ENCODE peak calls at places on chromosomes 13 and 19, in five cellular contexts. L is psoas muscle, J is PC-3, Q is body of pancreas, I is esophagus muscularis mucosa. Y is an unnamed sample.
A peak's percentile ranks its signal among the peaks of the same experiment; 100 is the strongest.

GRCh38 chr13:113028336-113029060 is 59.5 kb downstream of the MCF2L start:
- DNase-seq in L (no peak), J (no peak), Q (no peak), I (no peak), Y (no peak)

GRCh38 chr19:20247016-20247683 is 80.1 kb downstream of the ZNF486 start:
- DNase-seq in L (no peak), J (peak; percentile 5), Q (peak; percentile 59), I (no peak), Y (no peak)

GRCh38 chr19:1266818-1267440 is 2.2 kb upstream of the CIRBP start:
- DNase-seq in L (peak; percentile 80), J (peak; percentile 54), Q (peak; percentile 77), I (no peak), Y (no peak)

GRCh38 chr19:29785955-29786589 is 25.7 kb upstream of the CCNE1 start:
- DNase-seq in L (no peak), J (no peak), Q (no peak), I (no peak), Y (no peak)

GRCh38 chr13:108915095-108915633 is 285.8 kb downstream of the MYO16 start:
- DNase-seq in L (no peak), J (peak; percentile 31), Q (peak; percentile 29), I (no peak), Y (peak; percentile 53)

GRCh38 chr19:42175952-42176648 is 41.4 kb downstream of the DEDD2 start:
- DNase-seq in L (no peak), J (peak; percentile 19), Q (no peak), I (no peak), Y (no peak)

GRCh38 chr13:78786399-78786879 is 127.5 kb upstream of the OBI1 start:
- DNase-seq in L (no peak), J (no peak), Q (no peak), I (no peak), Y (no peak)

GRCh38 chr19:4909172-4909896 is at the start of gene UHRF1:
- DNase-seq in L (no peak), J (peak; percentile 77), Q (no peak), I (no peak), Y (no peak)

GRCh38 chr19:36225219-36225892 is 10.4 kb downstream of the ZNF146 start:
- DNase-seq in L (no peak), J (peak; percentile 26), Q (no peak), I (no peak), Y (no peak)

GRCh38 chr13:97322740-97323342 is 100.7 kb downstream of the MBNL2 start:
- DNase-seq in L (no peak), J (no peak), Q (no peak), I (peak; percentile 53), Y (peak; percentile 43)
- H3K27ac ChIP-seq in L (no peak overlapping the region), J (no peak overlapping the region), Q (no peak overlapping the region), I (peak overlapping the region; percentile 74), Y (no peak overlapping the region)

GRCh38 chr13:50226515-50227147 is 211.4 kb downstream of the KCNRG start:
- DNase-seq in L (no peak), J (no peak), Q (no peak), I (no peak), Y (no peak)

GRCh38 chr13:50225188-50226155 is 210.2 kb downstream of the KCNRG start:
- DNase-seq in L (no peak), J (no peak), Q (no peak), I (no peak), Y (no peak)

GRCh38 chr13:50222569-50223332 is 207.5 kb downstream of the KCNRG start:
- DNase-seq in L (peak; percentile 80), J (peak; percentile 66), Q (peak; percentile 74), I (peak; percentile 93), Y (peak; percentile 83)

GRCh38 chr13:50227356-50227755 is 212.1 kb downstream of the KCNRG start:
- DNase-seq in L (no peak), J (no peak), Q (no peak), I (no peak), Y (no peak)

GRCh38 chr13:50224534-50224933 is 209.3 kb downstream of the KCNRG start:
- DNase-seq in L (no peak), J (peak; percentile 65), Q (no peak), I (no peak), Y (peak; percentile 62)
- H3K4me3 ChIP-seq in L (no peak overlapping the region), J (no peak overlapping the region), Q (no peak overlapping the region), I (no peak overlapping the region), Y (no peak overlapping the region)

GRCh38 chr13:40590112-40590862 is 76.2 kb downstream of the FOXO1 start:
- DNase-seq in L (no peak), J (no peak), Q (no peak), I (peak; percentile 4), Y (no peak)

GRCh38 chr13:40589285-40590109 is 76.9 kb downstream of the FOXO1 start:
- DNase-seq in L (peak; percentile 42), J (peak; percentile 53), Q (no peak), I (peak; percentile 75), Y (peak; percentile 76)

GRCh38 chr13:40595693-40596092 is 70.7 kb downstream of the FOXO1 start:
- DNase-seq in L (no peak), J (peak; percentile 4), Q (no peak), I (no peak), Y (no peak)

GRCh38 chr13:40591091-40591490 is 75.3 kb downstream of the FOXO1 start:
- DNase-seq in L (no peak), J (no peak), Q (no peak), I (peak; percentile 68), Y (no peak)

DNA sequence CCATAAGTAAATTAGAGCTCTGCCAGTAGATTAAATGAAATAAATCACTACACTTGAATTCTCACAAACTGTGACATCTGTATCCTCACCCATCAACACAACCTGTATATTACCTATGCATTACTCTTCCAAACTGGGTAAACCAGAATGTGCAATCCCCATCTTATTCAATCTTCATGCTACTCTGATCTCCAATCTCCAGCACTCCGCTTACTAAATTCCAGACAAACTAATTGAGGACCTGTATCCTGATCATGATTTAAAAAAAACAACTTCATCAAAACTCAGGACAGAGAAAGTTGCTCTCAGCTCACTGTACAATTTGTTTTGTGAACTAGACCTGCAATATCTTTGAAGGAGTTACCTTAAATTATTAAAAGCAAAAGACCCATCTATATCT is 74.4 kb downstream of the FOXO1 start:
- DNase-seq in L (no peak), J (no peak), Q (no peak), I (no peak), Y (no peak)
- H3K27ac ChIP-seq in L (peak overlapping the region; percentile 90), J (no peak overlapping the region), Q (no peak overlapping the region), I (no peak overlapping the region), Y (no peak overlapping the region)

DNA sequence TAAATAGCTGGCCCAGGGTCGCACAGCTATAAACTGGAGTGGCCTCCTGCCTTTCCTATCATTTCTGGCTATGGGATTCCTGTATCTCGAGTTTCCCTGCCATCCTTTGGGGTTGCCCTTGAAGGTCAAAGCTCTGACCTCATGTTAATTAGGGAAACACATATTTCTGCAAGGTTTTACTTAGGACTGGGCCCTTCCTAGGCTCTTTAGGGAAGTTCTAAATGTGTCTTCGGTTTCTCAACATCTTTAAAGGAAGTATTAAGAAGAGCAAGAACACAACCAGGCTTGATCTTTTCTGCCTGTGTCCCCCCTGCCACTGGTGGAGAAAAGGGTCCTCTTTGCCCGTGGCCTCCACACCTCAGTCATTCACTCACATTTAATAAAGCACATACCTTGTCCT is 10.8 kb downstream of the LCP1 start:
- DNase-seq in L (no peak), J (no peak), Q (no peak), I (no peak), Y (no peak)
- H3K4me3 ChIP-seq in L (no peak overlapping the region), J (no peak overlapping the region), Q (no peak overlapping the region), I (no peak overlapping the region), Y (no peak overlapping the region)

GRCh38 chr19:44904426-44904994 is 1.1 kb upstream of the APOE start:
- DNase-seq in L (no peak), J (no peak), Q (no peak), I (no peak), Y (no peak)

GRCh38 chr19:44905437-44906160 is at the start of gene APOE:
- DNase-seq in L (no peak), J (no peak), Q (no peak), I (no peak), Y (no peak)

GRCh38 chr19:44903216-44903601 is 2.4 kb upstream of the APOE start:
- DNase-seq in L (no peak), J (no peak), Q (no peak), I (no peak), Y (no peak)

GRCh38 chr19:44900328-44901244 is 5.0 kb upstream of the APOE start:
- DNase-seq in L (no peak), J (no peak), Q (no peak), I (no peak), Y (no peak)

DNA sequence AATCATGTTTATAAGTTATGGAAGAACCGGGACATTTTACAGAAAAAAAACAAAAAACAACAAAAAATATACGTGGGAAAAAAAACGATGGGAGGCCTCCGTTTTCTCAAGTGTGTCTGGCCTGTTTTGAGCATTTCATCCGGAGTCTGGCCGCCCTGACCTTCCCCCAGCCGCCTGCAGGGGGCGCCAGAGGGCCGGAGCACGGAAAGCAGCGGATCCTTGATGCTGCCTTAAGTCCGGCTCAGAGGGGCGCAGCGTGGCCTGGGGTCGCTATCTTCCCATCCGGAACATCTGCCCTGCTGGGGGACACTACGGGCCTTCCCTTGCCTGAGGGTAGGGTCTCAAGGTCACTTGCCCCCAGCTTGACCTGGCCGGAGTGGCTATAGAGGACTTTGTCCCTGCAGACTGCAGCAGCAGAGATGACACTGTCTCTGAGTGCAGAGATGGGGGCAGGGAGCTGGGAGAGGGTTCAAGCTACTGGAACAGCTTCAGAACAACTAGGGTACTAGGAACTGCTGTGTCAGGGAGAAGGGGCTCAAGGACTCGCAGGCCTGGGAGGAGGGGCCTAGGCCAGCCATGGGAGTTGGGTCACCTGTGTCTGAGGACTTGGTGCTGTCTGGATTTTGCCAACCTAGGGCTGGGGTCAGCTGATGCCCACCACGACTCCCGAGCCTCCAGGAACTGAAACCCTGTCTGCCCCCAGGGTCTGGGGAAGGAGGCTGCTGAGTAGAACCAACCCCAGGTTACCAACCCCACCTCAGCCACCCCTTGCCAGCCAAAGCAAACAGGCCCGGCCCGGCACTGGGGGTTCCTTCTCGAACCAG is 1.8 kb upstream of the APOE start:
- DNase-seq in L (peak; percentile 75), J (peak; percentile 50), Q (peak; percentile 79), I (peak; percentile 93), Y (peak; percentile 69)
- H3K27ac ChIP-seq in L (no peak overlapping the region), J (no peak overlapping the region), Q (no peak overlapping the region), I (no peak overlapping the region), Y (no peak overlapping the region)

Y was measured in brain microvascular endothelial cell.